ENCODE peak calls at places on chromosomes 3 and 15, in ten cellular contexts. One of them, this sample, is unnamed.

GRCh38 chr3:4824948-4825325 is 154.3 kb upstream of the BHLHE40 start:
- DNase-seq in A549: peak
- DNase-seq in heart left ventricle: no peak
- DNase-seq in esophagus muscularis mucosa: no peak
- DNase-seq in left ventricle myocardium inferior: no peak
- DNase-seq in sigmoid colon: no peak
- DNase-seq in transverse colon: no peak
- DNase-seq in body of pancreas: no peak
- DNase-seq in neural progenitor cell: no peak
- DNase-seq in upper lobe of left lung: no peak
- DNase-seq in this sample: no peak

GRCh38 chr3:55620361-55621025 is 133.4 kb upstream of the WNT5A start:
- DNase-seq in A549: no peak
- DNase-seq in heart left ventricle: no peak
- DNase-seq in esophagus muscularis mucosa: no peak
- DNase-seq in left ventricle myocardium inferior: no peak
- DNase-seq in sigmoid colon: no peak
- DNase-seq in transverse colon: no peak
- DNase-seq in body of pancreas: no peak
- DNase-seq in neural progenitor cell: no peak
- DNase-seq in upper lobe of left lung: no peak
- DNase-seq in this sample: peak

GRCh38 chr3:194140520-194141414 is 4.8 kb downstream of the HES1 start:
- DNase-seq in A549: no peak
- DNase-seq in heart left ventricle: peak
- DNase-seq in esophagus muscularis mucosa: no peak
- DNase-seq in left ventricle myocardium inferior: peak
- DNase-seq in sigmoid colon: peak
- DNase-seq in transverse colon: peak
- DNase-seq in body of pancreas: peak
- DNase-seq in neural progenitor cell: peak
- DNase-seq in upper lobe of left lung: peak
- DNase-seq in this sample: no peak

GRCh38 chr15:101615986-101616848 is 36.0 kb downstream of the TM2D3 start:
- DNase-seq in A549: peak
- DNase-seq in heart left ventricle: peak
- DNase-seq in esophagus muscularis mucosa: no peak
- DNase-seq in left ventricle myocardium inferior: peak
- DNase-seq in sigmoid colon: peak
- DNase-seq in transverse colon: peak
- DNase-seq in body of pancreas: peak
- DNase-seq in neural progenitor cell: peak
- DNase-seq in upper lobe of left lung: peak
- DNase-seq in this sample: peak

GRCh38 chr3:152365766-152366593 is 97.3 kb downstream of the MBNL1 start:
- DNase-seq in A549: no peak
- DNase-seq in heart left ventricle: no peak
- DNase-seq in esophagus muscularis mucosa: no peak
- DNase-seq in left ventricle myocardium inferior: no peak
- DNase-seq in sigmoid colon: no peak
- DNase-seq in transverse colon: no peak
- DNase-seq in body of pancreas: no peak
- DNase-seq in neural progenitor cell: no peak
- DNase-seq in upper lobe of left lung: no peak
- DNase-seq in this sample: no peak

GRCh38 chr15:50797926-50798325 is 32.4 kb upstream of the SPPL2A start:
- DNase-seq in A549: no peak
- DNase-seq in heart left ventricle: no peak
- DNase-seq in esophagus muscularis mucosa: no peak
- DNase-seq in left ventricle myocardium inferior: no peak
- DNase-seq in sigmoid colon: no peak
- DNase-seq in transverse colon: no peak
- DNase-seq in body of pancreas: peak
- DNase-seq in neural progenitor cell: no peak
- DNase-seq in upper lobe of left lung: no peak
- DNase-seq in this sample: no peak

GRCh38 chr15:40927497-40928346 is 1.4 kb upstream of the DLL4 start:
- DNase-seq in A549: no peak
- DNase-seq in heart left ventricle: no peak
- DNase-seq in esophagus muscularis mucosa: no peak
- DNase-seq in left ventricle myocardium inferior: no peak
- DNase-seq in sigmoid colon: no peak
- DNase-seq in transverse colon: peak
- DNase-seq in body of pancreas: no peak
- DNase-seq in neural progenitor cell: no peak
- DNase-seq in upper lobe of left lung: peak
- DNase-seq in this sample: peak

GRCh38 chr3:17333893-17334292 is 408.5 kb downstream of the TBC1D5 start:
- DNase-seq in A549: no peak
- DNase-seq in heart left ventricle: no peak
- DNase-seq in esophagus muscularis mucosa: no peak
- DNase-seq in left ventricle myocardium inferior: no peak
- DNase-seq in sigmoid colon: no peak
- DNase-seq in transverse colon: no peak
- DNase-seq in body of pancreas: no peak
- DNase-seq in neural progenitor cell: no peak
- DNase-seq in upper lobe of left lung: no peak
- DNase-seq in this sample: no peak

GRCh38 chr3:124362418-124362817 is 367.8 kb upstream of the UMPS start:
- DNase-seq in A549: no peak
- DNase-seq in heart left ventricle: no peak
- DNase-seq in esophagus muscularis mucosa: no peak
- DNase-seq in left ventricle myocardium inferior: no peak
- DNase-seq in sigmoid colon: no peak
- DNase-seq in transverse colon: no peak
- DNase-seq in body of pancreas: no peak
- DNase-seq in neural progenitor cell: no peak
- DNase-seq in upper lobe of left lung: no peak
- DNase-seq in this sample: no peak

GRCh38 chr3:108117245-108117644 is 26.4 kb upstream of the CD47 start:
- DNase-seq in A549: no peak
- DNase-seq in heart left ventricle: no peak
- DNase-seq in esophagus muscularis mucosa: no peak
- DNase-seq in left ventricle myocardium inferior: no peak
- DNase-seq in sigmoid colon: no peak
- DNase-seq in transverse colon: no peak
- DNase-seq in body of pancreas: no peak
- DNase-seq in neural progenitor cell: no peak
- DNase-seq in upper lobe of left lung: no peak
- DNase-seq in this sample: no peak

GRCh38 chr15:68433551-68433950 is 1.6 kb upstream of the ITGA11 start:
- DNase-seq in A549: no peak
- DNase-seq in heart left ventricle: no peak
- DNase-seq in esophagus muscularis mucosa: peak
- DNase-seq in left ventricle myocardium inferior: no peak
- DNase-seq in sigmoid colon: no peak
- DNase-seq in transverse colon: no peak
- DNase-seq in body of pancreas: no peak
- DNase-seq in neural progenitor cell: no peak
- DNase-seq in upper lobe of left lung: no peak
- DNase-seq in this sample: no peak
- H3K4me3 ChIP-seq in A549: no peak
- H3K4me3 ChIP-seq in heart left ventricle: no peak
- H3K4me3 ChIP-seq in esophagus muscularis mucosa: no peak
- H3K4me3 ChIP-seq in left ventricle myocardium inferior: no peak
- H3K4me3 ChIP-seq in sigmoid colon: no peak
- H3K4me3 ChIP-seq in transverse colon: no peak
- H3K4me3 ChIP-seq in body of pancreas: no peak
- H3K4me3 ChIP-seq in neural progenitor cell: no peak
- H3K4me3 ChIP-seq in upper lobe of left lung: no peak
- H3K4me3 ChIP-seq in this sample: no peak

GRCh38 chr3:184880616-184881015 is 68.7 kb downstream of the VPS8 start:
- DNase-seq in A549: no peak
- DNase-seq in heart left ventricle: no peak
- DNase-seq in esophagus muscularis mucosa: no peak
- DNase-seq in left ventricle myocardium inferior: no peak
- DNase-seq in sigmoid colon: no peak
- DNase-seq in transverse colon: no peak
- DNase-seq in body of pancreas: no peak
- DNase-seq in neural progenitor cell: no peak
- DNase-seq in upper lobe of left lung: no peak
- DNase-seq in this sample: no peak

GRCh38 chr3:184873136-184873535 is 61.2 kb downstream of the VPS8 start:
- DNase-seq in A549: no peak
- DNase-seq in heart left ventricle: no peak
- DNase-seq in esophagus muscularis mucosa: no peak
- DNase-seq in left ventricle myocardium inferior: no peak
- DNase-seq in sigmoid colon: no peak
- DNase-seq in transverse colon: no peak
- DNase-seq in body of pancreas: no peak
- DNase-seq in neural progenitor cell: no peak
- DNase-seq in upper lobe of left lung: no peak
- DNase-seq in this sample: no peak

GRCh38 chr3:184872200-184872599 is 60.2 kb downstream of the VPS8 start:
- DNase-seq in A549: no peak
- DNase-seq in heart left ventricle: no peak
- DNase-seq in esophagus muscularis mucosa: no peak
- DNase-seq in left ventricle myocardium inferior: no peak
- DNase-seq in sigmoid colon: no peak
- DNase-seq in transverse colon: no peak
- DNase-seq in body of pancreas: no peak
- DNase-seq in neural progenitor cell: no peak
- DNase-seq in upper lobe of left lung: no peak
- DNase-seq in this sample: no peak

DNA sequence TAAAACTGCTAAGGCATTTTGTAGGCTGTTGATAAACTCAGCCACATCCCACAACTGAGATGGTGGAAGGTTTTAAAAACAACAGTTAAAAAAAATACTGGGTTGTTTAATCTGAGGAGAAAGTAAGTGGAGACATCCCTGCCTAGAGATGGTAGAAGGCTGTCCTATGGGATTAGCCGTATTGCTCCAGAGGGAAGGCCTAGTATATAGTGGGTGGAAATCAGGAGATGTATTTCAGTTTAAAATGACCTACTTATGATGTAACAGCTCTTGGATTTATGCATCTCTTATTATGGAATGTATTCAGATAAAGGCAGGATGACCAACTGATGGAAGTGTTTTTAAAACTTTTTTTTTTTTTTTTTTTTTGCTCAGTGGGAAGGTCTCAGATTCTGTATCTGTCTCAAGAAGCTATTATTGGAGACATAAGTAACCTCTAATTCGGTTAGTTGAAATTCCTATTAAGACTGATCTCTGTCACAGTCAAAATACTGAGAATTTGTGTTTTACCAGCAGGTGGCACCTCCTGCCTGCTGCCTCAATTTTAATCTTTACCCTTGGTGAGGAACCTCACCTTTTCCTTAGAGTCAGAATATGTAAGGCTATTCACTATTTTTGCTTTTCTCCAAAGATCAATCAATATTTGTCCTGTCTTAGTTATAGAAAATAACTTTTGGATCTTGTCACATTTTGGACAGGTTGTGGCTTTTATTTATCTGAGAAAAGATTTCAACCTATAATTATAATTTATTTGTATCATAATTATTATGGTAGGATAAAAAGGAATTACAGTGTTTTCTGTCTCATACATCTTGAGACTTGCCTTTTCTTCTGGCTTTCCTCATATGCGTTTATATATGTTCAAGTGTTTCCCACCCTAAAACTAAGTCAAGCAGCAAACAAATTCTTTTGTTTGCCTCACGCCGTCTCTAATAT is 63.0 kb downstream of the VPS8 start:
- DNase-seq in A549: peak
- DNase-seq in heart left ventricle: no peak
- DNase-seq in esophagus muscularis mucosa: no peak
- DNase-seq in left ventricle myocardium inferior: no peak
- DNase-seq in sigmoid colon: no peak
- DNase-seq in transverse colon: peak
- DNase-seq in body of pancreas: no peak
- DNase-seq in neural progenitor cell: peak
- DNase-seq in upper lobe of left lung: no peak
- DNase-seq in this sample: peak
- TF ChIP-seq CTCF in A549: peak
- TF ChIP-seq CTCF in heart left ventricle: peak
- TF ChIP-seq CTCF in esophagus muscularis mucosa: peak
- TF ChIP-seq CTCF in left ventricle myocardium inferior: peak
- TF ChIP-seq CTCF in sigmoid colon: peak
- TF ChIP-seq CTCF in transverse colon: peak
- TF ChIP-seq CTCF in body of pancreas: peak
- TF ChIP-seq CTCF in neural progenitor cell: peak
- TF ChIP-seq CTCF in upper lobe of left lung: peak
- TF ChIP-seq CTCF in this sample: peak

GRCh38 chr3:112974178-112974517 is 755 bp downstream of the CD200R1 start:
- DNase-seq in A549: no peak
- DNase-seq in heart left ventricle: no peak
- DNase-seq in esophagus muscularis mucosa: no peak
- DNase-seq in left ventricle myocardium inferior: no peak
- DNase-seq in sigmoid colon: no peak
- DNase-seq in transverse colon: no peak
- DNase-seq in body of pancreas: no peak
- DNase-seq in neural progenitor cell: no peak
- DNase-seq in upper lobe of left lung: no peak
- DNase-seq in this sample: no peak
- H3K27ac ChIP-seq in A549: no peak
- H3K27ac ChIP-seq in heart left ventricle: no peak
- H3K27ac ChIP-seq in esophagus muscularis mucosa: no peak
- H3K27ac ChIP-seq in left ventricle myocardium inferior: no peak
- H3K27ac ChIP-seq in sigmoid colon: no peak
- H3K27ac ChIP-seq in transverse colon: peak
- H3K27ac ChIP-seq in body of pancreas: no peak
- H3K27ac ChIP-seq in neural progenitor cell: no peak
- H3K27ac ChIP-seq in upper lobe of left lung: no peak
- H3K27ac ChIP-seq in this sample: no peak

GRCh38 chr3:174440350-174440716 is 418.8 kb upstream of the NAALADL2 start:
- DNase-seq in A549: no peak
- DNase-seq in heart left ventricle: no peak
- DNase-seq in esophagus muscularis mucosa: no peak
- DNase-seq in left ventricle myocardium inferior: no peak
- DNase-seq in sigmoid colon: peak
- DNase-seq in transverse colon: peak
- DNase-seq in body of pancreas: peak
- DNase-seq in neural progenitor cell: peak
- DNase-seq in upper lobe of left lung: no peak
- DNase-seq in this sample: no peak

GRCh38 chr3:174440741-174441587 is 418.2 kb upstream of the NAALADL2 start:
- DNase-seq in A549: peak
- DNase-seq in heart left ventricle: peak
- DNase-seq in esophagus muscularis mucosa: peak
- DNase-seq in left ventricle myocardium inferior: peak
- DNase-seq in sigmoid colon: peak
- DNase-seq in transverse colon: peak
- DNase-seq in body of pancreas: peak
- DNase-seq in neural progenitor cell: peak
- DNase-seq in upper lobe of left lung: peak
- DNase-seq in this sample: peak

GRCh38 chr3:174436367-174436766 is 422.8 kb upstream of the NAALADL2 start:
- DNase-seq in A549: no peak
- DNase-seq in heart left ventricle: no peak
- DNase-seq in esophagus muscularis mucosa: no peak
- DNase-seq in left ventricle myocardium inferior: no peak
- DNase-seq in sigmoid colon: no peak
- DNase-seq in transverse colon: no peak
- DNase-seq in body of pancreas: no peak
- DNase-seq in neural progenitor cell: no peak
- DNase-seq in upper lobe of left lung: no peak
- DNase-seq in this sample: no peak

GRCh38 chr3:174439621-174440349 is 419.3 kb upstream of the NAALADL2 start:
- DNase-seq in A549: peak
- DNase-seq in heart left ventricle: peak
- DNase-seq in esophagus muscularis mucosa: no peak
- DNase-seq in left ventricle myocardium inferior: no peak
- DNase-seq in sigmoid colon: peak
- DNase-seq in transverse colon: peak
- DNase-seq in body of pancreas: peak
- DNase-seq in neural progenitor cell: peak
- DNase-seq in upper lobe of left lung: no peak
- DNase-seq in this sample: no peak

GRCh38 chr3:174438501-174439156 is 420.5 kb upstream of the NAALADL2 start:
- DNase-seq in A549: no peak
- DNase-seq in heart left ventricle: no peak
- DNase-seq in esophagus muscularis mucosa: no peak
- DNase-seq in left ventricle myocardium inferior: no peak
- DNase-seq in sigmoid colon: no peak
- DNase-seq in transverse colon: no peak
- DNase-seq in body of pancreas: no peak
- DNase-seq in neural progenitor cell: peak
- DNase-seq in upper lobe of left lung: no peak
- DNase-seq in this sample: no peak
- H3K4me3 ChIP-seq in A549: no peak
- H3K4me3 ChIP-seq in heart left ventricle: peak
- H3K4me3 ChIP-seq in esophagus muscularis mucosa: no peak
- H3K4me3 ChIP-seq in left ventricle myocardium inferior: peak
- H3K4me3 ChIP-seq in sigmoid colon: peak
- H3K4me3 ChIP-seq in transverse colon: no peak
- H3K4me3 ChIP-seq in body of pancreas: no peak
- H3K4me3 ChIP-seq in neural progenitor cell: peak
- H3K4me3 ChIP-seq in upper lobe of left lung: no peak
- H3K4me3 ChIP-seq in this sample: no peak

This sample was measured in WERI-Rb-1.